ENCODE peak calls at places on chromosomes 6 and 20, in ten cellular contexts. One of them, this sample, is unnamed.

GRCh38 chr20:58889334-58890072 is 37.0 kb downstream of the GNAS start:
- DNase-seq in astrocyte: no peak
- DNase-seq in AG09309: no peak
- DNase-seq in heart right ventricle: no peak
- DNase-seq in neural progenitor cell: peak; percentile 61
- DNase-seq in cardiac fibroblast: peak; percentile 29
- DNase-seq in CD4-positive, alpha-beta T cell: no peak
- DNase-seq in stomach: no peak
- DNase-seq in glutamatergic neuron: peak; percentile 34
- DNase-seq in GM23338: no peak
- DNase-seq in this sample: no peak

GRCh38 chr6:139701003-139701402 is 326.6 kb upstream of the CITED2 start:
- DNase-seq in astrocyte: no peak
- DNase-seq in AG09309: no peak
- DNase-seq in heart right ventricle: no peak
- DNase-seq in neural progenitor cell: no peak
- DNase-seq in cardiac fibroblast: no peak
- DNase-seq in CD4-positive, alpha-beta T cell: no peak
- DNase-seq in stomach: no peak
- DNase-seq in glutamatergic neuron: no peak
- DNase-seq in GM23338: no peak
- DNase-seq in this sample: no peak

GRCh38 chr6:107665386-107665785 is 158.7 kb downstream of the SCML4 start:
- DNase-seq in astrocyte: peak; percentile 70
- DNase-seq in AG09309: no peak
- DNase-seq in heart right ventricle: no peak
- DNase-seq in neural progenitor cell: no peak
- DNase-seq in cardiac fibroblast: peak; percentile 60
- DNase-seq in CD4-positive, alpha-beta T cell: no peak
- DNase-seq in stomach: no peak
- DNase-seq in glutamatergic neuron: no peak
- DNase-seq in GM23338: no peak
- DNase-seq in this sample: no peak

GRCh38 chr6:49909508-49910047 is 43.2 kb upstream of the CRISP1 start:
- DNase-seq in astrocyte: no peak
- DNase-seq in AG09309: no peak
- DNase-seq in heart right ventricle: no peak
- DNase-seq in neural progenitor cell: no peak
- DNase-seq in cardiac fibroblast: no peak
- DNase-seq in CD4-positive, alpha-beta T cell: no peak
- DNase-seq in stomach: no peak
- DNase-seq in glutamatergic neuron: no peak
- DNase-seq in GM23338: no peak
- DNase-seq in this sample: no peak

GRCh38 chr20:33992145-33992922 is 1.4 kb upstream of the RALY start:
- DNase-seq in astrocyte: peak; percentile 36
- DNase-seq in AG09309: no peak
- DNase-seq in heart right ventricle: no peak
- DNase-seq in neural progenitor cell: no peak
- DNase-seq in cardiac fibroblast: no peak
- DNase-seq in CD4-positive, alpha-beta T cell: no peak
- DNase-seq in stomach: no peak
- DNase-seq in glutamatergic neuron: no peak
- DNase-seq in GM23338: peak; percentile 32
- DNase-seq in this sample: no peak

GRCh38 chr6:36350082-36350481 is 13.4 kb upstream of the BNIP5 start:
- DNase-seq in astrocyte: peak; percentile 52
- DNase-seq in AG09309: no peak
- DNase-seq in heart right ventricle: no peak
- DNase-seq in neural progenitor cell: no peak
- DNase-seq in cardiac fibroblast: peak; percentile 31
- DNase-seq in CD4-positive, alpha-beta T cell: no peak
- DNase-seq in stomach: no peak
- DNase-seq in glutamatergic neuron: no peak
- DNase-seq in GM23338: no peak
- DNase-seq in this sample: no peak

GRCh38 chr20:57392512-57393271 is 1.5 kb downstream of the RBM38 start:
- DNase-seq in astrocyte: no peak
- DNase-seq in AG09309: no peak
- DNase-seq in heart right ventricle: peak; percentile 61
- DNase-seq in neural progenitor cell: no peak
- DNase-seq in cardiac fibroblast: no peak
- DNase-seq in CD4-positive, alpha-beta T cell: peak; percentile 74
- DNase-seq in stomach: peak; percentile 60
- DNase-seq in glutamatergic neuron: no peak
- DNase-seq in GM23338: no peak
- DNase-seq in this sample: no peak

GRCh38 chr20:2778602-2779321 is 21.7 kb downstream of the CPXM1 start:
- DNase-seq in astrocyte: no peak
- DNase-seq in AG09309: no peak
- DNase-seq in heart right ventricle: no peak
- DNase-seq in neural progenitor cell: no peak
- DNase-seq in cardiac fibroblast: no peak
- DNase-seq in CD4-positive, alpha-beta T cell: no peak
- DNase-seq in stomach: no peak
- DNase-seq in glutamatergic neuron: no peak
- DNase-seq in GM23338: no peak
- DNase-seq in this sample: no peak

GRCh38 chr6:170130201-170130621 is 160.7 kb downstream of the DLL1 start:
- DNase-seq in astrocyte: no peak
- DNase-seq in AG09309: no peak
- DNase-seq in heart right ventricle: peak; percentile 44
- DNase-seq in neural progenitor cell: no peak
- DNase-seq in cardiac fibroblast: no peak
- DNase-seq in CD4-positive, alpha-beta T cell: no peak
- DNase-seq in stomach: no peak
- DNase-seq in glutamatergic neuron: no peak
- DNase-seq in GM23338: no peak
- DNase-seq in this sample: no peak

GRCh38 chr6:44234101-44235090 is 11.0 kb downstream of the SLC29A1 start:
- DNase-seq in astrocyte: peak; percentile 78
- DNase-seq in AG09309: no peak
- DNase-seq in heart right ventricle: peak; percentile 89
- DNase-seq in neural progenitor cell: peak; percentile 87
- DNase-seq in cardiac fibroblast: peak; percentile 76
- DNase-seq in CD4-positive, alpha-beta T cell: no peak
- DNase-seq in stomach: peak; percentile 65
- DNase-seq in glutamatergic neuron: peak; percentile 70
- DNase-seq in GM23338: peak; percentile 91
- DNase-seq in this sample: no peak

GRCh38 chr6:39453236-39453635 is 130.7 kb upstream of the KCNK16 start:
- DNase-seq in astrocyte: peak; percentile 55
- DNase-seq in AG09309: no peak
- DNase-seq in heart right ventricle: no peak
- DNase-seq in neural progenitor cell: no peak
- DNase-seq in cardiac fibroblast: peak; percentile 16
- DNase-seq in CD4-positive, alpha-beta T cell: no peak
- DNase-seq in stomach: no peak
- DNase-seq in glutamatergic neuron: no peak
- DNase-seq in GM23338: no peak
- DNase-seq in this sample: no peak

GRCh38 chr6:52820198-52820597 is 16.6 kb upstream of the GSTA1 start:
- DNase-seq in astrocyte: peak; percentile 69
- DNase-seq in AG09309: no peak
- DNase-seq in heart right ventricle: no peak
- DNase-seq in neural progenitor cell: no peak
- DNase-seq in cardiac fibroblast: peak; percentile 45
- DNase-seq in CD4-positive, alpha-beta T cell: no peak
- DNase-seq in stomach: no peak
- DNase-seq in glutamatergic neuron: no peak
- DNase-seq in GM23338: no peak
- DNase-seq in this sample: no peak

GRCh38 chr6:150470131-150470530 is 101.3 kb downstream of the IYD start:
- DNase-seq in astrocyte: no peak
- DNase-seq in AG09309: no peak
- DNase-seq in heart right ventricle: no peak
- DNase-seq in neural progenitor cell: no peak
- DNase-seq in cardiac fibroblast: no peak
- DNase-seq in CD4-positive, alpha-beta T cell: no peak
- DNase-seq in stomach: no peak
- DNase-seq in glutamatergic neuron: no peak
- DNase-seq in GM23338: no peak
- DNase-seq in this sample: no peak

GRCh38 chr6:17584241-17584803 is 15.8 kb upstream of the FAM8A1 start:
- DNase-seq in astrocyte: peak; percentile 64
- DNase-seq in AG09309: peak; percentile 76
- DNase-seq in heart right ventricle: no peak
- DNase-seq in neural progenitor cell: peak; percentile 74
- DNase-seq in cardiac fibroblast: peak; percentile 86
- DNase-seq in CD4-positive, alpha-beta T cell: no peak
- DNase-seq in stomach: no peak
- DNase-seq in glutamatergic neuron: no peak
- DNase-seq in GM23338: peak; percentile 80
- DNase-seq in this sample: peak; percentile 23

GRCh38 chr6:31968326-31968725 is 3.6 kb downstream of the DXO start:
- DNase-seq in astrocyte: no peak
- DNase-seq in AG09309: no peak
- DNase-seq in heart right ventricle: no peak
- DNase-seq in neural progenitor cell: no peak
- DNase-seq in cardiac fibroblast: no peak
- DNase-seq in CD4-positive, alpha-beta T cell: no peak
- DNase-seq in stomach: no peak
- DNase-seq in glutamatergic neuron: no peak
- DNase-seq in GM23338: no peak
- DNase-seq in this sample: no peak

GRCh38 chr20:6848041-6848440 is 80.6 kb downstream of the BMP2 start:
- DNase-seq in astrocyte: no peak
- DNase-seq in AG09309: no peak
- DNase-seq in heart right ventricle: no peak
- DNase-seq in neural progenitor cell: no peak
- DNase-seq in cardiac fibroblast: no peak
- DNase-seq in CD4-positive, alpha-beta T cell: no peak
- DNase-seq in stomach: no peak
- DNase-seq in glutamatergic neuron: no peak
- DNase-seq in GM23338: no peak
- DNase-seq in this sample: no peak

GRCh38 chr6:31776961-31777666 is at the start of gene VWA7:
- DNase-seq in astrocyte: peak; percentile 66
- DNase-seq in AG09309: no peak
- DNase-seq in heart right ventricle: peak; percentile 64
- DNase-seq in neural progenitor cell: no peak
- DNase-seq in cardiac fibroblast: peak; percentile 73
- DNase-seq in CD4-positive, alpha-beta T cell: peak; percentile 54
- DNase-seq in stomach: peak; percentile 89
- DNase-seq in glutamatergic neuron: peak; percentile 29
- DNase-seq in GM23338: peak; percentile 39
- DNase-seq in this sample: no peak

GRCh38 chr6:49634811-49635159 is 1.9 kb downstream of the RHAG start:
- DNase-seq in astrocyte: no peak
- DNase-seq in AG09309: no peak
- DNase-seq in heart right ventricle: no peak
- DNase-seq in neural progenitor cell: no peak
- DNase-seq in cardiac fibroblast: no peak
- DNase-seq in CD4-positive, alpha-beta T cell: no peak
- DNase-seq in stomach: no peak
- DNase-seq in glutamatergic neuron: no peak
- DNase-seq in GM23338: no peak
- DNase-seq in this sample: no peak

DNA sequence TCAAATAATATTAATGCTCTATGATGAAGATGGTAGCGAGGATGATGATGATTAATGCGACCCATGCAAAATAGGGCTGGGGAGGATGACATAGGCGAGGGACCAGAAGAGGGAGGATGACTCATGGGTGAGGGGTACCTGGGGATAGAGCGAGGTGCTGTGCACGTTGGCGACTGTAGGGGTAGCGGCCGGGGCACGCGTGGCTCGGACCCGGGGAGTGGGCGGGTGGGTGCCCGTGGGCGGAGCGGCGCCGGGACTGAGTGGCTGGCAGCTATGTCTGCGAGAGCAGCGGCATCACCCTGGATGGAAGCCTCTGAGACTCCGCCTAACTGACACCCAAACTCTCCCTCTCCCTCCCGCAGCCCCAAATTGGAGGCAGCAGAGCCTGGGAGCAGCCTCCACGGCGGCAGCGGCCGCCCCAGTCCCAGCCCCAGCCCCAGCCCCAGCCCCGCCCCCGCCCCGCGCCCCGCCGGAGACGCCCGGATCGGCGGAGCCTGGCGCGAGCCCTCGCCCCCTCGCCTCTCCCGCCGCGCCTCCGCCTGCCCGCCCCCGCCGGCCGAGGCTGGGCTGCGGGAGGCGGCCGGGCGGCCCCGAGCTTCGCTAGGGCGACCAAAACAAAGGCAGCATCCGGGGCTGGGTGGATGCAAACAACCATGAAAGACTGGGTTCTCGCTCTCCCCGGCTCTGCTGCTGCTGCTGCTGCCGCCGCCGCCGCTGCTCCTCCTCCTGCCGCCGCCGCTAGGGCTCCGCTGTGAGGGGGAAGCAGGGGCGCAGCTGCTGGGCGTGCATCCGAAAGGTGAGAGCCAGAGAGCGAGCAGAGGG is at the start of gene RIMS1:
- DNase-seq in astrocyte: peak; percentile 3
- DNase-seq in AG09309: no peak
- DNase-seq in heart right ventricle: peak; percentile 13
- DNase-seq in neural progenitor cell: peak; percentile 84
- DNase-seq in cardiac fibroblast: peak; percentile 5
- DNase-seq in CD4-positive, alpha-beta T cell: no peak
- DNase-seq in stomach: no peak
- DNase-seq in glutamatergic neuron: peak; percentile 87
- DNase-seq in GM23338: peak; percentile 82
- DNase-seq in this sample: peak; percentile 64
- TF ChIP-seq CTCF in astrocyte: no peak
- TF ChIP-seq CTCF in AG09309: peak; percentile 42
- TF ChIP-seq CTCF in heart right ventricle: no peak
- TF ChIP-seq CTCF in neural progenitor cell: peak; percentile 53
- TF ChIP-seq CTCF in cardiac fibroblast: peak; percentile 41
- TF ChIP-seq CTCF in CD4-positive, alpha-beta T cell: no peak
- TF ChIP-seq CTCF in stomach: no peak
- TF ChIP-seq CTCF in glutamatergic neuron: peak; percentile 14
- TF ChIP-seq CTCF in GM23338: peak; percentile 34
- TF ChIP-seq CTCF in this sample: peak; percentile 63

GRCh38 chr6:1003394-1004160 is 308.3 kb upstream of the FOXQ1 start:
- DNase-seq in astrocyte: no peak
- DNase-seq in AG09309: no peak
- DNase-seq in heart right ventricle: no peak
- DNase-seq in neural progenitor cell: no peak
- DNase-seq in cardiac fibroblast: no peak
- DNase-seq in CD4-positive, alpha-beta T cell: no peak
- DNase-seq in stomach: no peak
- DNase-seq in glutamatergic neuron: no peak
- DNase-seq in GM23338: no peak
- DNase-seq in this sample: no peak
- TF ChIP-seq CTCF in astrocyte: no peak
- TF ChIP-seq CTCF in AG09309: no peak
- TF ChIP-seq CTCF in heart right ventricle: no peak
- TF ChIP-seq CTCF in neural progenitor cell: no peak
- TF ChIP-seq CTCF in cardiac fibroblast: no peak
- TF ChIP-seq CTCF in CD4-positive, alpha-beta T cell: no peak
- TF ChIP-seq CTCF in stomach: no peak
- TF ChIP-seq CTCF in glutamatergic neuron: no peak
- TF ChIP-seq CTCF in GM23338: no peak
- TF ChIP-seq CTCF in this sample: no peak

GRCh38 chr6:127937102-127937501 is 36.2 kb upstream of the THEMIS start:
- DNase-seq in astrocyte: no peak
- DNase-seq in AG09309: no peak
- DNase-seq in heart right ventricle: no peak
- DNase-seq in neural progenitor cell: no peak
- DNase-seq in cardiac fibroblast: no peak
- DNase-seq in CD4-positive, alpha-beta T cell: no peak
- DNase-seq in stomach: no peak
- DNase-seq in glutamatergic neuron: no peak
- DNase-seq in GM23338: no peak
- DNase-seq in this sample: no peak
- TF ChIP-seq CTCF in astrocyte: no peak
- TF ChIP-seq CTCF in AG09309: no peak
- TF ChIP-seq CTCF in heart right ventricle: no peak
- TF ChIP-seq CTCF in neural progenitor cell: no peak
- TF ChIP-seq CTCF in cardiac fibroblast: no peak
- TF ChIP-seq CTCF in CD4-positive, alpha-beta T cell: no peak
- TF ChIP-seq CTCF in stomach: no peak
- TF ChIP-seq CTCF in glutamatergic neuron: no peak
- TF ChIP-seq CTCF in GM23338: no peak
- TF ChIP-seq CTCF in this sample: no peak

GRCh38 chr20:37007898-37008649 is 56.6 kb upstream of the SAMHD1 start:
- DNase-seq in astrocyte: peak; percentile 20
- DNase-seq in AG09309: no peak
- DNase-seq in heart right ventricle: no peak
- DNase-seq in neural progenitor cell: no peak
- DNase-seq in cardiac fibroblast: peak; percentile 49
- DNase-seq in CD4-positive, alpha-beta T cell: peak; percentile 11
- DNase-seq in stomach: no peak
- DNase-seq in glutamatergic neuron: no peak
- DNase-seq in GM23338: no peak
- DNase-seq in this sample: no peak
- TF ChIP-seq CTCF in astrocyte: peak; percentile 25
- TF ChIP-seq CTCF in AG09309: peak; percentile 28
- TF ChIP-seq CTCF in heart right ventricle: no peak
- TF ChIP-seq CTCF in neural progenitor cell: no peak
- TF ChIP-seq CTCF in cardiac fibroblast: peak; percentile 9
- TF ChIP-seq CTCF in CD4-positive, alpha-beta T cell: peak; percentile 83
- TF ChIP-seq CTCF in stomach: no peak
- TF ChIP-seq CTCF in glutamatergic neuron: no peak
- TF ChIP-seq CTCF in GM23338: peak; percentile 10
- TF ChIP-seq CTCF in this sample: no peak

This sample was measured in neural crest cell.